ENCODE peak calls at places on chromosomes 5 and 9, in six cellular contexts. T, B, D, W, J and Y are unnamed samples.

GRCh38 chr5:67731886-67732285 is 483.7 kb upstream of the PIK3R1 start:
- DNase-seq in B (no peak), D (no peak), T (no peak), W (no peak), J (no peak), Y (no peak)

GRCh38 chr5:92641031-92641962 is 939.7 kb downstream of the NR2F1-AS1 start:
- DNase-seq in B (no peak), T (no peak), W (no peak), J (no peak), D (peak), Y (no peak)

GRCh38 chr9:12933957-12934356 is 159.1 kb downstream of the LURAP1L start:
- DNase-seq in B (no peak), T (no peak), W (no peak), D (no peak), J (no peak), Y (no peak)

GRCh38 chr5:170315154-170315553 is 17.6 kb upstream of the LCP2 start:
- DNase-seq in D (no peak), J (peak), T (no peak), W (no peak), B (no peak), Y (peak)

GRCh38 chr5:145936401-145937131 is at the start of gene SH3RF2:
- DNase-seq in D (no peak), T (peak), W (peak), J (peak), B (no peak), Y (no peak)

GRCh38 chr5:146340260-146341081 is 1.8 kb downstream of the POU4F3 start:
- DNase-seq in B (no peak), J (peak), D (no peak), W (peak), T (peak), Y (no peak)

GRCh38 chr5:51230336-51230735 is 152.9 kb upstream of the ISL1 start:
- DNase-seq in B (no peak), D (no peak), J (no peak), W (no peak), T (no peak), Y (no peak)

GRCh38 chr9:134408939-134409737 is 82.9 kb downstream of the RXRA start:
- DNase-seq in T (no peak), D (no peak), J (no peak), B (no peak), W (no peak), Y (no peak)

GRCh38 chr5:131795879-131796792 is 681 bp downstream of the FNIP1 start:
- DNase-seq in D (peak), J (peak), W (peak), T (peak), B (no peak), Y (peak)

GRCh38 chr5:82244854-82245635 is 33.1 kb downstream of the RPS23 start:
- DNase-seq in W (no peak), D (no peak), T (no peak), B (no peak), J (no peak), Y (no peak)

GRCh38 chr5:116575635-116576042 is 1.0 kb upstream of the SEMA6A start:
- DNase-seq in T (no peak), W (no peak), B (no peak), J (peak), D (no peak), Y (no peak)

GRCh38 chr5:174315471-174315870 is 270.0 kb downstream of the NSG2 start:
- DNase-seq in W (no peak), D (no peak), B (no peak), J (no peak), T (no peak), Y (no peak)

GRCh38 chr5:119630752-119631440 is 1.5 kb downstream of the FAM170A start:
- DNase-seq in B (no peak), D (no peak), J (no peak), W (no peak), T (no peak), Y (no peak)

GRCh38 chr9:113511047-113511521 is 47.6 kb downstream of the RGS3 start:
- DNase-seq in T (no peak), B (no peak), W (no peak), J (no peak), D (peak), Y (no peak)

GRCh38 chr9:7237473-7238243 is 479.9 kb downstream of the KDM4C start:
- DNase-seq in B (no peak), W (no peak), J (no peak), T (no peak), D (peak), Y (no peak)

GRCh38 chr5:100828756-100829342 is 74.2 kb downstream of the ST8SIA4 start:
- DNase-seq in T (no peak), B (no peak), W (no peak), J (no peak), D (no peak), Y (no peak)

GRCh38 chr5:4250254-4250653 is 654.6 kb downstream of the IRX1 start:
- DNase-seq in B (no peak), W (no peak), J (no peak), D (no peak), T (no peak), Y (no peak)

GRCh38 chr5:136020383-136021015 is 8.3 kb upstream of the TGFBI start:
- DNase-seq in B (no peak), J (no peak), T (no peak), W (no peak), D (no peak), Y (no peak)

GRCh38 chr9:77885104-77885672 is 146.4 kb downstream of the GNAQ start:
- DNase-seq in W (no peak), D (no peak), J (no peak), B (no peak), T (no peak), Y (no peak)

GRCh38 chr5:163252951-163253350 is 184.4 kb upstream of the CCNG1 start:
- DNase-seq in D (no peak), T (no peak), B (no peak), W (no peak), J (no peak), Y (no peak)